ENCODE peak calls at places on chromosomes 16 and 17, in eight cellular contexts. One of them, this sample, is unnamed.

GRCh38 chr16:68596266-68596665 is 48.8 kb upstream of the CDH3 start:
- DNase-seq in breast epithelium: no peak
- DNase-seq in AG04450: no peak
- DNase-seq in GM06990: no peak
- DNase-seq in heart right ventricle: no peak
- DNase-seq in esophagus squamous epithelium: no peak
- DNase-seq in transverse colon: no peak
- DNase-seq in mesenchymal stem cell: no peak
- DNase-seq in this sample: no peak

GRCh38 chr16:67767953-67768352 is 38.4 kb downstream of the RANBP10 start:
- DNase-seq in AG04450: peak
- DNase-seq in heart right ventricle: no peak
- DNase-seq in mesenchymal stem cell: peak
- DNase-seq in esophagus squamous epithelium: no peak
- DNase-seq in transverse colon: no peak
- DNase-seq in breast epithelium: no peak
- DNase-seq in GM06990: peak
- DNase-seq in this sample: no peak

GRCh38 chr16:56972403-56972802 is 10.7 kb downstream of the CETP start:
- DNase-seq in mesenchymal stem cell: no peak
- DNase-seq in transverse colon: no peak
- DNase-seq in esophagus squamous epithelium: no peak
- DNase-seq in breast epithelium: no peak
- DNase-seq in GM06990: no peak
- DNase-seq in AG04450: no peak
- DNase-seq in heart right ventricle: no peak
- DNase-seq in this sample: no peak

GRCh38 chr17:30921544-30922196 is at the start of gene ADAP2:
- DNase-seq in heart right ventricle: peak
- DNase-seq in breast epithelium: peak
- DNase-seq in GM06990: peak
- DNase-seq in mesenchymal stem cell: peak
- DNase-seq in esophagus squamous epithelium: no peak
- DNase-seq in AG04450: no peak
- DNase-seq in transverse colon: peak
- DNase-seq in this sample: peak

GRCh38 chr17:68385490-68386215 is 71.6 kb downstream of the WIPI1 start:
- DNase-seq in mesenchymal stem cell: no peak
- DNase-seq in breast epithelium: no peak
- DNase-seq in heart right ventricle: no peak
- DNase-seq in AG04450: no peak
- DNase-seq in GM06990: no peak
- DNase-seq in esophagus squamous epithelium: no peak
- DNase-seq in transverse colon: no peak
- DNase-seq in this sample: no peak

GRCh38 chr16:74862743-74863244 is 88.2 kb upstream of the FA2H start:
- DNase-seq in GM06990: no peak
- DNase-seq in breast epithelium: no peak
- DNase-seq in mesenchymal stem cell: peak
- DNase-seq in esophagus squamous epithelium: no peak
- DNase-seq in heart right ventricle: no peak
- DNase-seq in transverse colon: no peak
- DNase-seq in AG04450: no peak
- DNase-seq in this sample: no peak

GRCh38 chr16:75246504-75247205 is 4.8 kb downstream of the BCAR1 start:
- DNase-seq in GM06990: no peak
- DNase-seq in transverse colon: no peak
- DNase-seq in heart right ventricle: no peak
- DNase-seq in AG04450: no peak
- DNase-seq in mesenchymal stem cell: peak
- DNase-seq in breast epithelium: no peak
- DNase-seq in esophagus squamous epithelium: no peak
- DNase-seq in this sample: no peak

GRCh38 chr17:34081269-34081668 is 173.8 kb upstream of the CCL2 start:
- DNase-seq in esophagus squamous epithelium: no peak
- DNase-seq in breast epithelium: no peak
- DNase-seq in GM06990: no peak
- DNase-seq in transverse colon: no peak
- DNase-seq in AG04450: no peak
- DNase-seq in mesenchymal stem cell: no peak
- DNase-seq in heart right ventricle: no peak
- DNase-seq in this sample: no peak

GRCh38 chr16:4796982-4797804 is 2.0 kb downstream of the SMIM22 start:
- DNase-seq in mesenchymal stem cell: no peak
- DNase-seq in breast epithelium: no peak
- DNase-seq in esophagus squamous epithelium: no peak
- DNase-seq in AG04450: no peak
- DNase-seq in GM06990: no peak
- DNase-seq in transverse colon: peak
- DNase-seq in heart right ventricle: no peak
- DNase-seq in this sample: no peak

GRCh38 chr16:4795181-4795827 is at the start of gene SMIM22:
- DNase-seq in mesenchymal stem cell: no peak
- DNase-seq in breast epithelium: no peak
- DNase-seq in GM06990: no peak
- DNase-seq in esophagus squamous epithelium: no peak
- DNase-seq in AG04450: no peak
- DNase-seq in heart right ventricle: no peak
- DNase-seq in transverse colon: peak
- DNase-seq in this sample: no peak

GRCh38 chr16:4797805-4798252 is 2.7 kb downstream of the SMIM22 start:
- DNase-seq in mesenchymal stem cell: no peak
- DNase-seq in esophagus squamous epithelium: no peak
- DNase-seq in breast epithelium: no peak
- DNase-seq in GM06990: no peak
- DNase-seq in transverse colon: no peak
- DNase-seq in AG04450: no peak
- DNase-seq in heart right ventricle: no peak
- DNase-seq in this sample: no peak

GRCh38 chr16:4798456-4798855 is 3.3 kb downstream of the SMIM22 start:
- DNase-seq in GM06990: no peak
- DNase-seq in AG04450: no peak
- DNase-seq in esophagus squamous epithelium: no peak
- DNase-seq in transverse colon: no peak
- DNase-seq in breast epithelium: no peak
- DNase-seq in heart right ventricle: no peak
- DNase-seq in mesenchymal stem cell: no peak
- DNase-seq in this sample: no peak

DNA sequence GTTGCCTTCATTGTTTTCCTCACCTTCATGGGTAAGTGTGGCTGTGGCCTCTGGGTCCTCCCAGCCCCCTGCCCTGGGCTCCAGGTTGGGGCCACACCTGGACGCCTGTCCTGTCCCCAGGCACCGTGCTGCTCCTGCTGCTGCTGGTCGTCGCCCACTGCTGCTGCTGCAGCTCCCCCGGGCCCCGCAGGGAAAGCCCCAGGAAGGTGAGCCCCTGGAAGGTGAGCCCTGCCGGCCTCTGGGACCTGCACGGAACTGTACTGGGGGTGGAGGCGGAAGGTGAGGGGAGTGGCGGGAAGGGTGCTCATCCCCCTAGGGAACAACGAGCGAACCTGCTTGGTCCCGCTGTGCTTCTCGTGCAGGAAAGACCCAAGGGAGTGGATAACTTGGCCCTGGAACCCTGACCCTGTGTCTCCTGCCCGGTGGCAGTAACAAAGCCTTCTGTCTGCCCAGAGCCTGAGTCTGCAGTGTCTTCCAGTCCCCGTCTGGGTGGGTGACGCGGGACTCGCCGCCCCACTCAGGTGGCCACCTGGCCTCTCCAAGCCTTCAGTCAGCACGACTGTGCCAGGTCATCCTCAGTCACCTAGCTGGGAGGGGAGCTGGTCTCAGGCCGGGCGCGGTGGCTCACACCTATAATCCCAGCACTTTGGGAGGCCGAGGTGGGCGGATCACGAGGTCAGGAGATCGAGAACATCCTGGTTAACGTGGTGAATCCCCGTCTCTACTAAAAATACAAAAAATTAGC is 831 bp downstream of the SMIM22 start:
- DNase-seq in breast epithelium: no peak
- DNase-seq in heart right ventricle: no peak
- DNase-seq in AG04450: no peak
- DNase-seq in transverse colon: peak
- DNase-seq in esophagus squamous epithelium: no peak
- DNase-seq in GM06990: no peak
- DNase-seq in mesenchymal stem cell: no peak
- DNase-seq in this sample: no peak
- H3K4me3 ChIP-seq in breast epithelium: no peak
- H3K4me3 ChIP-seq in heart right ventricle: no peak
- H3K4me3 ChIP-seq in AG04450: no peak
- H3K4me3 ChIP-seq in transverse colon: peak
- H3K4me3 ChIP-seq in esophagus squamous epithelium: no peak
- H3K4me3 ChIP-seq in GM06990: no peak
- H3K4me3 ChIP-seq in mesenchymal stem cell: no peak
- H3K4me3 ChIP-seq in this sample: no peak

DNA sequence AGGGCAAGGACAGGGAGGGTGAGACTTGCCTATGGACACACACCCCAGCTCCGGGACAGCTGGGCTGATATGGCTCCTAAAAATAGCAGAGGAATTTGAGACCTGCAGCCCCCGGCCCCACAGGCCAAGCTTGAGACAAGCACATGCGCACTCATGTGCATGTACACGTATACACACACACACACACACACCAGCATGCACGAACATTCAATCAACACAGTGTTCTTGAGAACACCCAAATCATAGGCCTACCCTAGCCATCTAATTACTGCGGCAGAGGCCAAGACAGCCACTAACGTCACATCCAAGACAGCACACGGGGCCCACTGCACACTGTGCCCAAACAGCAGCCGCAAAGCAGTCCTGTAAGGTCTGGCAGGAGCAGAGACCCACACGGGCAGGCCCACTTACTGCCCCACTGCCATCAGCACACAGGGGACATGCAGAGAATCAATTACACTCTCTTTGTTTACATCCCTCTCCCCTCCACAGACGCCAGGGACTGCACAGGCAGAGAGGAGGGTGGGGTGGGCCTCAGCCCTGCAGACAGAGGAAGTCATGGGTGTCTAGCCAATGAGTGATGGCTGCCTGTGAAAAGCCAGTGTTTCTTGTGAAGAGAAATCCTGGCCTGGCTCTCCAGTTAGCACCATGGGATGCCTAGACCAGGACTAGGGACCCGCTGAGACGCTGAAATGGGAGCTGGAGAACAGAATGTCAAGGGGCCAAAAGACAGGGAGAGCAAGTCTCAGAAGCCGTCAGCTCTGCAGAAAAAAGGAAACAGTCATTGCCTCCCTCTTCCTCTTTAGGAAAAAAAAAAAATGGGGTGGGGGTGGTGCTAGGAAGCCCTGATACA is 39.3 kb downstream of the MYO18A start:
- DNase-seq in transverse colon: no peak
- DNase-seq in heart right ventricle: no peak
- DNase-seq in breast epithelium: no peak
- DNase-seq in GM06990: peak
- DNase-seq in mesenchymal stem cell: peak
- DNase-seq in AG04450: no peak
- DNase-seq in esophagus squamous epithelium: no peak
- DNase-seq in this sample: no peak
- H3K4me3 ChIP-seq in transverse colon: peak
- H3K4me3 ChIP-seq in heart right ventricle: peak
- H3K4me3 ChIP-seq in breast epithelium: peak
- H3K4me3 ChIP-seq in GM06990: peak
- H3K4me3 ChIP-seq in mesenchymal stem cell: peak
- H3K4me3 ChIP-seq in AG04450: peak
- H3K4me3 ChIP-seq in esophagus squamous epithelium: peak
- H3K4me3 ChIP-seq in this sample: no peak

GRCh38 chr17:75524269-75524970 is 1.1 kb upstream of the LLGL2 start:
- DNase-seq in breast epithelium: no peak
- DNase-seq in heart right ventricle: no peak
- DNase-seq in GM06990: no peak
- DNase-seq in esophagus squamous epithelium: no peak
- DNase-seq in mesenchymal stem cell: peak
- DNase-seq in AG04450: no peak
- DNase-seq in transverse colon: no peak
- DNase-seq in this sample: no peak
- H3K4me3 ChIP-seq in breast epithelium: peak
- H3K4me3 ChIP-seq in heart right ventricle: peak
- H3K4me3 ChIP-seq in GM06990: no peak
- H3K4me3 ChIP-seq in esophagus squamous epithelium: peak
- H3K4me3 ChIP-seq in mesenchymal stem cell: peak
- H3K4me3 ChIP-seq in AG04450: no peak
- H3K4me3 ChIP-seq in transverse colon: peak
- H3K4me3 ChIP-seq in this sample: no peak

GRCh38 chr16:30761427-30761927 is 385 bp downstream of the CFAP119 start:
- DNase-seq in transverse colon: peak
- DNase-seq in GM06990: peak
- DNase-seq in mesenchymal stem cell: peak
- DNase-seq in heart right ventricle: no peak
- DNase-seq in esophagus squamous epithelium: no peak
- DNase-seq in AG04450: no peak
- DNase-seq in breast epithelium: no peak
- DNase-seq in this sample: peak

GRCh38 chr16:30764816-30765465 is 2.8 kb downstream of the RNF40 start:
- DNase-seq in GM06990: no peak
- DNase-seq in heart right ventricle: no peak
- DNase-seq in mesenchymal stem cell: no peak
- DNase-seq in breast epithelium: no peak
- DNase-seq in AG04450: no peak
- DNase-seq in esophagus squamous epithelium: no peak
- DNase-seq in transverse colon: no peak
- DNase-seq in this sample: no peak

GRCh38 chr16:30764086-30764485 is 2.0 kb downstream of the RNF40 start:
- DNase-seq in mesenchymal stem cell: no peak
- DNase-seq in AG04450: no peak
- DNase-seq in heart right ventricle: no peak
- DNase-seq in transverse colon: no peak
- DNase-seq in esophagus squamous epithelium: no peak
- DNase-seq in GM06990: no peak
- DNase-seq in breast epithelium: no peak
- DNase-seq in this sample: no peak

GRCh38 chr16:30761928-30762902 is at the start of the genes CFAP119 and RNF40:
- DNase-seq in mesenchymal stem cell: peak
- DNase-seq in breast epithelium: peak
- DNase-seq in heart right ventricle: peak
- DNase-seq in AG04450: peak
- DNase-seq in esophagus squamous epithelium: peak
- DNase-seq in GM06990: peak
- DNase-seq in transverse colon: peak
- DNase-seq in this sample: peak

DNA sequence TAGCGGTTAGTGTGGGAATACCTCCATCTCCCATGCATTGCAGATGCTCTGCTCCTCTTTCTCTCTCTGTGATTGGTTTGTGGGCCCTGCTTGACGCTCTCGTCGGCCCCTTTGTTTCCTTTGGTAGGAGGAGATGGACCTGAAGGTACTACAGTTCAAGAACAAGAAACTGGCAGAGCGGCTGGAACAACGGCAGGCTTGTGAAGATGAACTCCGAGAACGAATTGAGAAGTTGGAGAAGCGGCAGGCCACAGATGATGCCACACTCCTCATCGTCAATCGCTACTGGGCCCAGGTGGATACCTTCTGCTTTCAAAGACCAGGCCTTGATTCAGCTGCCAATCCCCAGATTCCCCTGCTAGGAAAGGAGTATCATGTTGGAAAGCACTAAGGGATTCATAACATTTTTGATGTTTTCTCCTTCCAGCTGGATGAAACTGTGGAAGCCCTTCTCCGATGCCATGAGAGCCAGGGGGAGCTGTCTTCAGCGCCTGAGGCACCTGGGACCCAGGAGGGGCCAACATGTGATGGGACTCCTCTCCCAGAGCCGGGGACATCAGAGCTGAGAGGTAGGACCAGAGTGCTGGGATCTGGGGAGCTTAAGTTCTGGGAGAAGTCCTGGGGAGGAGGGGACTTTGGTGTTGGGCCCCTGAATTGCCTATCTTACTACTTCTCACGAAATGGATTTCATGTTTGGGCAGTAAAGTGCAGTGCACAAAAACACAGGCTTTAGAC is 1.0 kb downstream of the RNF40 start:
- DNase-seq in GM06990: no peak
- DNase-seq in heart right ventricle: no peak
- DNase-seq in AG04450: no peak
- DNase-seq in mesenchymal stem cell: no peak
- DNase-seq in esophagus squamous epithelium: no peak
- DNase-seq in transverse colon: no peak
- DNase-seq in breast epithelium: no peak
- DNase-seq in this sample: peak
- H3K4me3 ChIP-seq in GM06990: peak
- H3K4me3 ChIP-seq in heart right ventricle: peak
- H3K4me3 ChIP-seq in AG04450: peak
- H3K4me3 ChIP-seq in mesenchymal stem cell: peak
- H3K4me3 ChIP-seq in esophagus squamous epithelium: peak
- H3K4me3 ChIP-seq in transverse colon: peak
- H3K4me3 ChIP-seq in breast epithelium: peak
- H3K4me3 ChIP-seq in this sample: no peak